ENCODE peak calls at places on chromosome 19, in six cellular contexts. One of them, this sample, is unnamed.

GRCh38 chr19:10508036-10508435 is 4.9 kb upstream of the KEAP1 start:
- DNase-seq in stimulated activated CD4-positive, alpha-beta T cell treated with anti-CD3 and anti-CD28 coated beads, TNF-alpha, amount 100 ng/mL, for 24 hours: no peak
- DNase-seq in T-helper 22 cell: no peak
- DNase-seq in astrocyte of the spinal cord: no peak
- DNase-seq in C1 segment of cervical spinal cord: no peak
- DNase-seq in activated CD8-positive, alpha-beta memory T cell treated with anti-CD3 and anti-CD28 coated beads for 1 hour: no peak
- DNase-seq in this sample: no peak

GRCh38 chr19:24073807-24074206 is 13.2 kb upstream of the ZNF254 start:
- DNase-seq in stimulated activated CD4-positive, alpha-beta T cell treated with anti-CD3 and anti-CD28 coated beads, TNF-alpha, amount 100 ng/mL, for 24 hours: no peak
- DNase-seq in activated CD8-positive, alpha-beta memory T cell treated with anti-CD3 and anti-CD28 coated beads for 1 hour: no peak
- DNase-seq in T-helper 22 cell: no peak
- DNase-seq in C1 segment of cervical spinal cord: no peak
- DNase-seq in astrocyte of the spinal cord: no peak
- DNase-seq in this sample: no peak

GRCh38 chr19:43534811-43535761 is 2.1 kb downstream of the ZNF575 start:
- DNase-seq in stimulated activated CD4-positive, alpha-beta T cell treated with anti-CD3 and anti-CD28 coated beads, TNF-alpha, amount 100 ng/mL, for 24 hours: no peak
- DNase-seq in C1 segment of cervical spinal cord: peak; percentile 68
- DNase-seq in T-helper 22 cell: no peak
- DNase-seq in activated CD8-positive, alpha-beta memory T cell treated with anti-CD3 and anti-CD28 coated beads for 1 hour: no peak
- DNase-seq in astrocyte of the spinal cord: peak; percentile 56
- DNase-seq in this sample: no peak

GRCh38 chr19:3606690-3607289 is at the start of gene TBXA2R:
- DNase-seq in C1 segment of cervical spinal cord: peak; percentile 55
- DNase-seq in astrocyte of the spinal cord: peak; percentile 66
- DNase-seq in activated CD8-positive, alpha-beta memory T cell treated with anti-CD3 and anti-CD28 coated beads for 1 hour: no peak
- DNase-seq in stimulated activated CD4-positive, alpha-beta T cell treated with anti-CD3 and anti-CD28 coated beads, TNF-alpha, amount 100 ng/mL, for 24 hours: peak; percentile 70
- DNase-seq in T-helper 22 cell: no peak
- DNase-seq in this sample: peak; percentile 47

GRCh38 chr19:35140207-35140897 is 1.7 kb downstream of the FXYD1 start:
- DNase-seq in astrocyte of the spinal cord: no peak
- DNase-seq in stimulated activated CD4-positive, alpha-beta T cell treated with anti-CD3 and anti-CD28 coated beads, TNF-alpha, amount 100 ng/mL, for 24 hours: no peak
- DNase-seq in C1 segment of cervical spinal cord: no peak
- DNase-seq in T-helper 22 cell: no peak
- DNase-seq in activated CD8-positive, alpha-beta memory T cell treated with anti-CD3 and anti-CD28 coated beads for 1 hour: no peak
- DNase-seq in this sample: no peak

GRCh38 chr19:30784850-30785459 is 412.8 kb downstream of the ZNF536 start:
- DNase-seq in stimulated activated CD4-positive, alpha-beta T cell treated with anti-CD3 and anti-CD28 coated beads, TNF-alpha, amount 100 ng/mL, for 24 hours: peak; percentile 51
- DNase-seq in C1 segment of cervical spinal cord: peak; percentile 17
- DNase-seq in activated CD8-positive, alpha-beta memory T cell treated with anti-CD3 and anti-CD28 coated beads for 1 hour: no peak
- DNase-seq in astrocyte of the spinal cord: no peak
- DNase-seq in T-helper 22 cell: peak; percentile 12
- DNase-seq in this sample: no peak

GRCh38 chr19:4067396-4068057 is 828 bp upstream of the ZBTB7A start:
- DNase-seq in stimulated activated CD4-positive, alpha-beta T cell treated with anti-CD3 and anti-CD28 coated beads, TNF-alpha, amount 100 ng/mL, for 24 hours: no peak
- DNase-seq in T-helper 22 cell: no peak
- DNase-seq in astrocyte of the spinal cord: no peak
- DNase-seq in C1 segment of cervical spinal cord: peak; percentile 63
- DNase-seq in activated CD8-positive, alpha-beta memory T cell treated with anti-CD3 and anti-CD28 coated beads for 1 hour: no peak
- DNase-seq in this sample: no peak

GRCh38 chr19:40165362-40165937 is 25.8 kb upstream of the MAP3K10 start:
- DNase-seq in activated CD8-positive, alpha-beta memory T cell treated with anti-CD3 and anti-CD28 coated beads for 1 hour: no peak
- DNase-seq in stimulated activated CD4-positive, alpha-beta T cell treated with anti-CD3 and anti-CD28 coated beads, TNF-alpha, amount 100 ng/mL, for 24 hours: peak; percentile 59
- DNase-seq in C1 segment of cervical spinal cord: peak; percentile 9
- DNase-seq in T-helper 22 cell: peak; percentile 15
- DNase-seq in astrocyte of the spinal cord: peak; percentile 4
- DNase-seq in this sample: no peak

GRCh38 chr19:45767881-45768643 is 990 bp downstream of the SIX5 start:
- DNase-seq in stimulated activated CD4-positive, alpha-beta T cell treated with anti-CD3 and anti-CD28 coated beads, TNF-alpha, amount 100 ng/mL, for 24 hours: peak; percentile 21
- DNase-seq in T-helper 22 cell: no peak
- DNase-seq in activated CD8-positive, alpha-beta memory T cell treated with anti-CD3 and anti-CD28 coated beads for 1 hour: no peak
- DNase-seq in C1 segment of cervical spinal cord: peak; percentile 44
- DNase-seq in astrocyte of the spinal cord: peak; percentile 73
- DNase-seq in this sample: no peak

GRCh38 chr19:43799502-43800142 is 2.6 kb downstream of the LYPD5 start:
- DNase-seq in activated CD8-positive, alpha-beta memory T cell treated with anti-CD3 and anti-CD28 coated beads for 1 hour: no peak
- DNase-seq in T-helper 22 cell: no peak
- DNase-seq in stimulated activated CD4-positive, alpha-beta T cell treated with anti-CD3 and anti-CD28 coated beads, TNF-alpha, amount 100 ng/mL, for 24 hours: no peak
- DNase-seq in C1 segment of cervical spinal cord: no peak
- DNase-seq in astrocyte of the spinal cord: no peak
- DNase-seq in this sample: no peak

GRCh38 chr19:10230904-10231623 is at the start of gene S1PR2:
- DNase-seq in C1 segment of cervical spinal cord: peak; percentile 17
- DNase-seq in astrocyte of the spinal cord: peak; percentile 55
- DNase-seq in activated CD8-positive, alpha-beta memory T cell treated with anti-CD3 and anti-CD28 coated beads for 1 hour: no peak
- DNase-seq in T-helper 22 cell: peak; percentile 73
- DNase-seq in stimulated activated CD4-positive, alpha-beta T cell treated with anti-CD3 and anti-CD28 coated beads, TNF-alpha, amount 100 ng/mL, for 24 hours: peak; percentile 69
- DNase-seq in this sample: no peak

This sample was measured in GOT3.